ENCODE peak calls at places on chromosomes 6 and 20, in five cellular contexts. V, H, M, A and O are unnamed samples.

GRCh38 chr6:81937296-81937937 is 184.9 kb upstream of the TENT5A start:
- DNase-seq in M (peak; percentile 66), A (no peak), V (no peak), H (no peak), O (peak; percentile 49)

GRCh38 chr6:53359088-53359842 is 10.5 kb upstream of the ELOVL5 start:
- DNase-seq in V (peak; percentile 88), A (peak; percentile 85), H (peak; percentile 99), M (peak; percentile 91), O (peak; percentile 95)

GRCh38 chr6:138012682-138013081 is 94.5 kb downstream of the PERP start:
- DNase-seq in V (no peak), A (no peak), M (no peak), H (no peak), O (no peak)

GRCh38 chr20:46088409-46089075 is 1.2 kb downstream of the NCOA5 start:
- DNase-seq in V (peak; percentile 82), A (no peak), M (peak; percentile 8), H (no peak), O (peak; percentile 29)

GRCh38 chr6:100343678-100344077 is 121.0 kb downstream of the SIM1 start:
- DNase-seq in M (peak; percentile 73), H (no peak), V (no peak), A (no peak), O (peak; percentile 63)

GRCh38 chr6:107600936-107601335 is 111.0 kb downstream of the SOBP start:
- DNase-seq in H (no peak), V (peak; percentile 67), M (peak; percentile 47), A (no peak), O (peak; percentile 64)

GRCh38 chr6:93624408-93624807 is 205.0 kb upstream of the EPHA7 start:
- DNase-seq in H (no peak), M (no peak), A (no peak), V (no peak), O (no peak)

GRCh38 chr6:146028250-146028789 is 542 bp upstream of the GRM1 start:
- DNase-seq in A (peak; percentile 15), H (peak; percentile 58), V (no peak), M (peak; percentile 42), O (peak; percentile 44)

GRCh38 chr6:156013155-156013554 is 557.5 kb upstream of the NOX3 start:
- DNase-seq in M (no peak), V (no peak), A (no peak), H (no peak), O (no peak)

GRCh38 chr6:33197431-33198048 is 2.9 kb downstream of the RXRB start:
- DNase-seq in A (peak; percentile 33), V (no peak), H (peak; percentile 79), M (peak; percentile 56), O (peak; percentile 64)

GRCh38 chr6:14807130-14807529 is 438.7 kb upstream of the JARID2 start:
- DNase-seq in H (no peak), M (no peak), A (no peak), V (no peak), O (no peak)

GRCh38 chr20:2054911-2055310 is 46.7 kb upstream of the STK35 start:
- DNase-seq in V (no peak), A (no peak), H (no peak), M (no peak), O (no peak)

GRCh38 chr20:645318-646106 is 7.5 kb downstream of the SRXN1 start:
- DNase-seq in V (peak; percentile 57), H (peak; percentile 92), M (peak; percentile 57), A (peak; percentile 63), O (peak; percentile 50)

GRCh38 chr20:53815509-53815908 is 221.9 kb upstream of the ZNF217 start:
- DNase-seq in V (no peak), M (no peak), H (no peak), A (no peak), O (no peak)

GRCh38 chr20:47360489-47361267 is 4.2 kb upstream of the ZMYND8 start:
- DNase-seq in A (no peak), V (peak; percentile 92), H (peak; percentile 75), M (peak; percentile 98), O (peak; percentile 76)

GRCh38 chr6:168219167-168219566 is 100.4 kb downstream of the DACT2 start:
- DNase-seq in V (no peak), H (no peak), M (no peak), A (no peak), O (peak; percentile 41)

GRCh38 chr20:19211661-19212523 is 550 bp upstream of the SLC24A3 start:
- DNase-seq in A (no peak), M (no peak), H (peak; percentile 30), V (no peak), O (no peak)

GRCh38 chr6:24680582-24680981 is 13.7 kb downstream of the ACOT13 start:
- DNase-seq in H (no peak), V (no peak), M (no peak), A (no peak), O (no peak)

DNA sequence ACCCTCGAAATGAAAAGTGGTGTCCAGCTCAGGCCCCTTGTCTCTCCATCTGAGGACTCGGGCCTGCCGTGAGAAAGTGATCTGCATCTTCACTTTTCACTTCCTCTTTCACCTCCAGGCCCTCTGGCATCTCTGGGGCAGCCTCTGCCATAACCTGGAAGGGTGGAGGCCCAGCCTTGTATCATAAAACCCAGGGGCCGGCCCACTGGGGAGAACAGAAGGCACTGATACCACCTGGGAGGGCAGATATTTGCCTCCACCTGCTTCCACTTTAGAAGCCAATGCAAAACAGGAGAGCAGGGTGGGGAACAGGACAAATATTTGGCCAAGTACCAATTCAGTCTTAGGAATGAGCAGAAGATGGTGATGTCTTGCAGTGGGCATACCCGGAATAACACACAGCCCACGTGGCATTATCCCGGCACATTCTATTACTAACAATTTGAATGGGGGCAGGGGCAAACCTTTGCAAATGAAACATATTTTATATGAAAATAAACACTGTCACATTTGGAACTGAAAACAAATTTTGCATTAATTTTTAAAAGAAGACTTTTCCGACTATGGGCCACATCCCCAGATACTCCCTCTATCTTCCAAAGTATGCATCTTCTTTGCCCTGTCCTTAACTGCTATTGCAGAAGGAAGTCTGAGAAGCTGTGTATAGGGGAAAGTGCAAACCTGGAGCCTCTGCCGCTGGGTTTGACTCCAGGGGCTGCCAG is 69.2 kb upstream of the TBC1D7 start:
- DNase-seq in A (no peak), H (no peak), V (no peak), M (no peak), O (peak; percentile 27)
- TF ChIP-seq CTCF in A (no peak), H (no peak), V (no peak), M (peak; percentile 13), O (no peak)

GRCh38 chr20:50512323-50512722 is 2.1 kb downstream of the PTPN1 start:
- DNase-seq in A (no peak), H (no peak), V (no peak), M (no peak), O (no peak)
- H3K4me3 ChIP-seq in A (no peak overlapping the region), H (peak overlapping the region; percentile 71), V (peak overlapping the region; percentile 75), M (peak overlapping the region; percentile 72), O (peak overlapping the region; percentile 21)

DNA sequence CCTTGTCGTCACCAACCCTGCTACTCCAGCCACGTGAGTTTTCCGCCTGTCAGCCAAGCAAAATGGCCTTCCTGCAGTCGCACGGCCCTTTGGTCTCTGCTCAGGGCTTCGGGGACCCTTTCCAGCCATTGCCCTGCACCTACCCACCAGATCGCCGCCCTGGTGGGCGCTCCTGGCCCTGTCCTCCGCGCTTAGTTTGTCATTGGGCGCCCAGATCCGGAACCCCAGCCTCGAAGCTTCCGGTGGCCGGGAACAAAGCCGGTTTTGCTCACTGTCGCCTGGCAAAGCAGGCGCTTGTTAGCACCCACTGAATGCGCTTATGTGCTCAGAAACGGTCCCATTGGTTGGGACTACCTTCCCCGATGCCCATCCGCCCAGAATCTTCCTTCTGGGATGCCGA is 536 bp downstream of the ZFP57 start:
- DNase-seq in M (no peak), V (no peak), A (no peak), H (no peak), O (no peak)
- TF ChIP-seq CTCF in M (no peak), V (no peak), A (no peak), H (no peak), O (no peak)

GRCh38 chr6:1595271-1596087 is 14.2 kb upstream of the FOXC1 start:
- DNase-seq in M (no peak), A (no peak), V (no peak), H (peak; percentile 50), O (no peak)
- H3K4me3 ChIP-seq in M (no peak overlapping the region), A (no peak overlapping the region), V (no peak overlapping the region), H (peak overlapping the region; percentile 60), O (no peak overlapping the region)

GRCh38 chr20:31593221-31594001 is 11.7 kb upstream of the ID1 start:
- DNase-seq in H (no peak), A (no peak), V (peak; percentile 99), M (peak; percentile 89), O (peak; percentile 65)
- TF ChIP-seq CTCF in H (peak; percentile 33), A (no peak), V (no peak), M (peak; percentile 27), O (no peak)